ENCODE peak calls at places on chromosomes 4 and X, in seven cellular contexts. One of them, this sample, is unnamed.

GRCh38 chr4:20299515-20299914 is 47.8 kb downstream of the SLIT2 start:
- DNase-seq in HEK293T: no peak
- DNase-seq in NCI-H2171 treated with DMSO at 0.1 percent for 48 hours: no peak
- DNase-seq in OCI-LY7: peak; percentile 13
- DNase-seq in D341Med: no peak
- DNase-seq in CD4-positive, CD25-positive, alpha-beta regulatory T cell: no peak
- DNase-seq in Caco-2: peak; percentile 5
- DNase-seq in this sample: peak; percentile 12

GRCh38 chr4:137278431-137278830 is 253.9 kb downstream of the PCDH18 start:
- DNase-seq in HEK293T: no peak
- DNase-seq in NCI-H2171 treated with DMSO at 0.1 percent for 48 hours: no peak
- DNase-seq in OCI-LY7: no peak
- DNase-seq in D341Med: no peak
- DNase-seq in CD4-positive, CD25-positive, alpha-beta regulatory T cell: no peak
- DNase-seq in Caco-2: no peak
- DNase-seq in this sample: no peak

GRCh38 chrX:38055170-38055847 is 49.0 kb downstream of the SYTL5 start:
- DNase-seq in HEK293T: no peak
- DNase-seq in NCI-H2171 treated with DMSO at 0.1 percent for 48 hours: no peak
- DNase-seq in OCI-LY7: no peak
- DNase-seq in D341Med: no peak
- DNase-seq in CD4-positive, CD25-positive, alpha-beta regulatory T cell: no peak
- DNase-seq in Caco-2: no peak
- DNase-seq in this sample: no peak

GRCh38 chr4:185128272-185129119 is 14.6 kb upstream of the SLC25A4 start:
- DNase-seq in HEK293T: peak; percentile 32
- DNase-seq in NCI-H2171 treated with DMSO at 0.1 percent for 48 hours: no peak
- DNase-seq in OCI-LY7: no peak
- DNase-seq in D341Med: no peak
- DNase-seq in CD4-positive, CD25-positive, alpha-beta regulatory T cell: peak; percentile 47
- DNase-seq in Caco-2: peak; percentile 36
- DNase-seq in this sample: no peak

GRCh38 chr4:68466751-68467150 is 19.5 kb downstream of the TMPRSS11E start:
- DNase-seq in HEK293T: no peak
- DNase-seq in NCI-H2171 treated with DMSO at 0.1 percent for 48 hours: no peak
- DNase-seq in OCI-LY7: no peak
- DNase-seq in D341Med: no peak
- DNase-seq in CD4-positive, CD25-positive, alpha-beta regulatory T cell: no peak
- DNase-seq in Caco-2: no peak
- DNase-seq in this sample: no peak

GRCh38 chrX:106035064-106035463 is 3.5 kb downstream of the SERPINA7 start:
- DNase-seq in HEK293T: peak; percentile 47
- DNase-seq in NCI-H2171 treated with DMSO at 0.1 percent for 48 hours: no peak
- DNase-seq in OCI-LY7: peak; percentile 0
- DNase-seq in D341Med: no peak
- DNase-seq in CD4-positive, CD25-positive, alpha-beta regulatory T cell: no peak
- DNase-seq in Caco-2: no peak
- DNase-seq in this sample: no peak

GRCh38 chr4:114296126-114296525 is 302.5 kb upstream of the UGT8 start:
- DNase-seq in HEK293T: no peak
- DNase-seq in NCI-H2171 treated with DMSO at 0.1 percent for 48 hours: no peak
- DNase-seq in OCI-LY7: no peak
- DNase-seq in D341Med: no peak
- DNase-seq in CD4-positive, CD25-positive, alpha-beta regulatory T cell: no peak
- DNase-seq in Caco-2: no peak
- DNase-seq in this sample: no peak

GRCh38 chrX:56736219-56736618 is 7.2 kb downstream of the NBDY start:
- DNase-seq in HEK293T: no peak
- DNase-seq in NCI-H2171 treated with DMSO at 0.1 percent for 48 hours: no peak
- DNase-seq in OCI-LY7: no peak
- DNase-seq in D341Med: no peak
- DNase-seq in CD4-positive, CD25-positive, alpha-beta regulatory T cell: no peak
- DNase-seq in Caco-2: no peak
- DNase-seq in this sample: no peak

GRCh38 chrX:44874481-44875184 is 1.6 kb downstream of the KDM6A start:
- DNase-seq in HEK293T: peak; percentile 23
- DNase-seq in NCI-H2171 treated with DMSO at 0.1 percent for 48 hours: peak; percentile 24
- DNase-seq in OCI-LY7: peak; percentile 37
- DNase-seq in D341Med: peak; percentile 33
- DNase-seq in CD4-positive, CD25-positive, alpha-beta regulatory T cell: peak; percentile 80
- DNase-seq in Caco-2: peak; percentile 10
- DNase-seq in this sample: peak; percentile 36